ENCODE peak calls at places on chromosome X, in eight cellular contexts. H, B, A, L, O, J, E and P are unnamed samples.

GRCh38 chrX:109463729-109464128 is 18.2 kb downstream of the GUCY2F start:
- DNase-seq in H (no peak), B (no peak), A (no peak), L (no peak), O (no peak), J (no peak), E (no peak), P (no peak)

GRCh38 chrX:44765556-44765955 is 78.3 kb upstream of the DUSP21 start:
- DNase-seq in H (no peak), B (no peak), A (no peak), L (no peak), O (no peak), J (no peak), E (no peak), P (no peak)

GRCh38 chrX:7139202-7140081 is 8.1 kb upstream of the STS start:
- DNase-seq in H (no peak), B (no peak), A (peak), L (no peak), O (peak), J (no peak), E (no peak), P (no peak)

GRCh38 chrX:19334945-19335626 is 8.6 kb upstream of the PDHA1 start:
- DNase-seq in H (no peak), B (no peak), A (no peak), L (no peak), O (peak), J (no peak), E (no peak), P (peak)

GRCh38 chrX:46819136-46819535 is 17.7 kb upstream of the RP2 start:
- DNase-seq in H (no peak), B (no peak), A (no peak), L (no peak), O (no peak), J (no peak), E (no peak), P (no peak)

GRCh38 chrX:148051973-148052372 is 70.8 kb downstream of the FMR1NB start:
- DNase-seq in H (no peak), B (no peak), A (no peak), L (no peak), O (no peak), J (no peak), E (no peak), P (no peak)

GRCh38 chrX:9671998-9672397 is 93.6 kb downstream of the GPR143 start:
- DNase-seq in H (no peak), B (no peak), A (no peak), L (no peak), O (no peak), J (no peak), E (no peak), P (no peak)

GRCh38 chrX:134544614-134545255 is 84.8 kb downstream of the HPRT1 start:
- DNase-seq in H (peak), B (no peak), A (no peak), L (peak), O (peak), J (no peak), E (no peak), P (no peak)

GRCh38 chrX:111168314-111168713 is 72.3 kb downstream of the PAK3 start:
- DNase-seq in H (no peak), B (no peak), A (no peak), L (no peak), O (peak), J (no peak), E (no peak), P (peak)

GRCh38 chrX:49003696-49004095 is 1.6 kb upstream of the GRIPAP1 start:
- DNase-seq in H (no peak), B (no peak), A (no peak), L (no peak), O (no peak), J (no peak), E (no peak), P (no peak)

GRCh38 chrX:155544886-155545285 is 67.9 kb downstream of the TMLHE start:
- DNase-seq in H (no peak), B (no peak), A (no peak), L (no peak), O (peak), J (no peak), E (no peak), P (no peak)

GRCh38 chrX:13110427-13111324 is 66.3 kb upstream of the FAM9C start:
- DNase-seq in H (no peak), B (peak), A (peak), L (no peak), O (peak), J (peak), E (no peak), P (no peak)

GRCh38 chrX:51158261-51158660 is 174.4 kb upstream of the NUDT10 start:
- DNase-seq in H (no peak), B (no peak), A (no peak), L (no peak), O (no peak), J (no peak), E (no peak), P (no peak)

GRCh38 chrX:71098302-71098701 is 2.7 kb downstream of the FOXO4 start:
- DNase-seq in H (peak), B (peak), A (peak), L (peak), O (peak), J (no peak), E (peak), P (peak)

GRCh38 chrX:103248553-103248952 is 6.4 kb downstream of the TCEAL8 start:
- DNase-seq in H (no peak), B (no peak), A (no peak), L (no peak), O (peak), J (peak), E (no peak), P (peak)

GRCh38 chrX:94831364-94831763 is 1157.4 kb downstream of the FAM133A start:
- DNase-seq in H (no peak), B (no peak), A (no peak), L (no peak), O (peak), J (no peak), E (no peak), P (no peak)

GRCh38 chrX:107672955-107673378 is 44.7 kb downstream of the PRPS1 start:
- DNase-seq in H (peak), B (peak), A (peak), L (peak), O (peak), J (no peak), E (no peak), P (peak)

DNA sequence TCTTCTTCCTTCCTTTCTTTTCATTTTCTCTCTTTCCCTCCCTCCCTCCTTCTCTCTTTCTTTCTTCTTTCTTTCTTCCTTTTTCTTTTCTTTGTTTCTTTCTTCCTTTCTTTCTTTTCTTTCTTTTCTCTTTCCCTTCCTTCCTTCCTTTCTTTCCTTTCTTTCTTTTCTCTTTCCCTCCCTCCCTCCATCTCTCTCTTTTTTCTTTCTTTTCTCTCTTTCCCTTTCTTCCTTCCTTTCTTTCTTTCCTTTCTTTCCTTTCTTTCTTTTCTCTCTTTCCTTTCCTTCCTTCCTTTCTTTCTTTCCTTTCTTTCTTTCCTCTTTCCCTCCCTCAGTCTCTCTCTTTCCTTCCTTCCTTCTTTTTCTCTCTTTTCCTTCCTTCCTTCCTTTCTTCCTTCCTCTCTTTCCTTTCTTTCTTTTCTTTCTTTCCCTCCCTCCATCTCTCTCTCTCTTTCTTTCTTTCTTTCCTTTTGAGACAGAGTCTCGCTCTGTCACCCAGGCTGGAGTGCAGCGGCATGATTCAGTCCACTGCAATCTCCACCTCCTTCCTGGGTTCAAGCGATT is 44.4 kb downstream of the CRLF2 start:
- DNase-seq in H (no peak), B (no peak), A (no peak), L (no peak), O (no peak), J (no peak), E (no peak), P (no peak)
- TF ChIP-seq CTCF in H (no peak), B (no peak), A (no peak), L (no peak), O (no peak), J (no peak), E (no peak), P (no peak)

DNA sequence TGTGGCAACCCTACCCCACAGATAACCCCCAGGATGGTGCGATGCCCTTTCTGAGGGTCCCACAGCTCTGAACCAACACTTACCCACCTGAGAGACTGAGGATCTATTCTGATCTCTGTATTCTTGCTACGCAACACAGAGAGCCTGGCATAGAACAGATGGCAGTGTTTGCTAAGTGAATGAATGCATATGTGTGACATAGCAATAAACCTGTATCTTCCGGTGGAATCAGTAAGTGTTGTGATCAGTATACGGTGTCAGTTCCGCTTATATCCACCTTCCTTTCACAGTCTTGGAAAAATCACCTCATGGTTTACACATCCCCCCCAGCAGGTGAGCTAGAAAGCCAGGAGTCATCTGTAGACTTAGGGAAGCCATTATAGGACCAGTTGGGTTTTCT is 5.9 kb upstream of the HSD17B10 start:
- DNase-seq in H (no peak), B (no peak), A (no peak), L (no peak), O (no peak), J (no peak), E (no peak), P (no peak)
- H3K4me3 ChIP-seq in H (no peak), B (peak), A (no peak), L (no peak), O (no peak), J (peak), E (peak), P (no peak)

DNA sequence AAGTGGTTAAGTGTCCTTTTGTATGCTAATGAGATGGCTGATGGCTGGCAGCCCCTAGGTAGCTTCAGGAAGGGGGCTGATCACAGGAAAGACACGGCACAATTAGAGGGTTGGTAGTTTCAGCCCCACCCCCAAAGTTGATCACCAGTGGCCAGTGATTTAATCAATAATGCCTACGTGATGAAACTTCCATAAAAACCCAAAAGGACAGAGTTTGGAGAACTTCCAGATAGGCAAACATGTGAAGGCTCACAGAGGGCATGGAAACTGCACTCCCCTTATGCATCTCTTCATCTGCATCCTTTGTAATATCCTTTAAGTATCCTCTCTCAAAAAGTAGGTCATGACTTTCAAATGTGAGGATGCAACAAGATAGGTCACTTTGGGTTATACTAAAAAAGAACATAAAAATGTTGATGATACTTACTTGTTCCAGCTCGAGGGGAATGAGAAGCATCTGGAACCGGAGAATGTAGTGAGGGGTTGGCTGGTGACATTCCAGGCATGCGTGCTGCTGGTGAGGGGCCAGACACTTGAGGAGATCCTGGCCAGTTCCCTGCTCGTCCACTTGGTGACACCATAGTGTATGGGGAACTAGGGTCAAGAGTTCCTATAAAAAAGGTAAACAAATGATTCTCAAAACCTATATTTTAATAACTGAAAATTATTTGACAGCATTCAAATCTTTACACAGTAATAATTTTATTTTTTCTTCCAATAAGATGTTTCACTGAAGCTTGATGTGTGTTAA is 16.7 kb upstream of the CXorf38 start:
- DNase-seq in H (no peak), B (no peak), A (no peak), L (no peak), O (peak), J (no peak), E (no peak), P (no peak)
- TF ChIP-seq CTCF in H (no peak), B (no peak), A (no peak), L (no peak), O (peak), J (peak), E (no peak), P (no peak)

GRCh38 chrX:149837167-149837566 is 43.8 kb upstream of the MAGEA8 start:
- DNase-seq in H (no peak), B (no peak), A (no peak), L (no peak), O (no peak), J (no peak), E (no peak), P (no peak)
- H3K4me3 ChIP-seq in H (no peak), B (no peak), A (no peak), L (no peak), O (no peak), J (no peak), E (no peak), P (no peak)

GRCh38 chrX:77342028-77342427 is 105.2 kb upstream of the FGF16 start:
- DNase-seq in H (no peak), B (no peak), A (no peak), L (no peak), O (no peak), J (no peak), E (no peak), P (no peak)
- TF ChIP-seq CTCF in H (no peak), B (no peak), A (no peak), L (no peak), O (no peak), J (no peak), E (no peak), P (no peak)